ENCODE peak calls at places on chromosomes 3 and 15, in five cellular contexts. E is left ventricle myocardium inferior, V is heart left ventricle, H is iPS-NIHi11, S is A549. W is an unnamed sample.

GRCh38 chr3:72347819-72348319 is 500.4 kb downstream of the SHQ1 start:
- DNase-seq in S (no peak), V (peak), E (peak), H (peak), W (peak)

GRCh38 chr3:152104847-152105415 is 163.8 kb upstream of the MBNL1 start:
- DNase-seq in H (no peak), E (no peak), S (no peak), V (no peak), W (no peak)

GRCh38 chr15:87033056-87033455 is 953.4 kb downstream of the AGBL1 start:
- DNase-seq in S (peak), E (no peak), V (no peak), H (no peak), W (no peak)

GRCh38 chr3:182241777-182242556 is 530.2 kb downstream of the SOX2 start:
- DNase-seq in V (peak), S (no peak), E (peak), H (no peak), W (no peak)

GRCh38 chr3:104810896-104811295 is 555.8 kb upstream of the ALCAM start:
- DNase-seq in S (no peak), E (no peak), H (no peak), V (no peak), W (no peak)

GRCh38 chr3:73365756-73366397 is 258.9 kb downstream of the PDZRN3 start:
- DNase-seq in H (no peak), S (no peak), E (peak), V (peak), W (no peak)

GRCh38 chr3:179447251-179447650 is 4.0 kb downstream of the GNB4 start:
- DNase-seq in E (no peak), V (no peak), S (no peak), H (no peak), W (no peak)

GRCh38 chr3:50624634-50625033 is 7.7 kb downstream of the MAPKAPK3 start:
- DNase-seq in V (no peak), S (no peak), E (no peak), H (no peak), W (no peak)

GRCh38 chr3:151979914-151980313 is 106.5 kb downstream of the SUCNR1 start:
- DNase-seq in S (no peak), V (no peak), E (no peak), H (no peak), W (no peak)

GRCh38 chr3:197309528-197310361 is 11.3 kb upstream of the DLG1 start:
- DNase-seq in V (no peak), E (no peak), H (peak), S (no peak), W (peak)

GRCh38 chr3:18111702-18112311 is 313.3 kb downstream of the SATB1 start:
- DNase-seq in V (no peak), E (peak), H (peak), S (no peak), W (peak)

GRCh38 chr3:27591811-27592210 is 107.6 kb upstream of the SLC4A7 start:
- DNase-seq in V (no peak), E (no peak), H (no peak), S (no peak), W (no peak)

GRCh38 chr3:141377377-141377776 is 9.1 kb downstream of the ZBTB38 start:
- DNase-seq in E (no peak), S (no peak), H (no peak), V (no peak), W (no peak)

GRCh38 chr3:38805765-38806386 is 10.1 kb downstream of the SCN10A start:
- DNase-seq in V (peak), E (no peak), S (peak), H (peak), W (peak)

GRCh38 chr15:66646799-66647198 is 55.2 kb upstream of the SMAD6 start:
- DNase-seq in S (no peak), H (no peak), E (no peak), V (no peak), W (no peak)

GRCh38 chr3:60444898-60445297 is 806.4 kb downstream of the FHIT start:
- DNase-seq in S (no peak), H (no peak), E (no peak), V (no peak), W (no peak)

GRCh38 chr3:102374863-102375637 is 59.8 kb upstream of the ZPLD1 start:
- DNase-seq in V (no peak), S (no peak), E (no peak), H (no peak), W (no peak)

GRCh38 chr15:96337354-96337990 is 7.0 kb downstream of the NR2F2 start:
- DNase-seq in H (no peak), S (no peak), V (no peak), E (no peak), W (peak)

W was measured in H7.